ENCODE peak calls at places on chromosome 3, in eight cellular contexts. N is ovary, E is tibial nerve, H is A549, U is stomach, Q is K562, J is H1, S is sigmoid colon. D is an unnamed sample.

GRCh38 chr3:188294823-188295487 is 141.0 kb downstream of the LPP start:
- DNase-seq in N (peak; percentile 52), E (no peak), H (peak; percentile 87), U (peak; percentile 34), Q (no peak), J (no peak), S (no peak), D (no peak)

GRCh38 chr3:86984271-86984670 is 6.7 kb downstream of the VGLL3 start:
- DNase-seq in N (no peak), E (no peak), H (no peak), U (no peak), Q (no peak), J (no peak), S (no peak), D (no peak)

GRCh38 chr3:128878556-128879124 is 780 bp upstream of the ACAD9 start:
- DNase-seq in N (peak; percentile 45), E (no peak), H (no peak), U (no peak), Q (peak; percentile 24), J (no peak), S (peak; percentile 67), D (peak; percentile 38)

GRCh38 chr3:3071136-3071535 is 39.0 kb downstream of the IL5RA start:
- DNase-seq in N (no peak), E (no peak), H (no peak), U (no peak), Q (no peak), J (no peak), S (no peak), D (no peak)

GRCh38 chr3:11568503-11569155 is 75.1 kb downstream of the VGLL4 start:
- DNase-seq in N (peak; percentile 81), E (peak; percentile 62), H (peak; percentile 52), U (no peak), Q (no peak), J (no peak), S (peak; percentile 93), D (peak; percentile 73)

GRCh38 chr3:50604110-50604621 is 7.4 kb downstream of the CISH start:
- DNase-seq in N (no peak), E (no peak), H (no peak), U (no peak), Q (no peak), J (no peak), S (no peak), D (no peak)

GRCh38 chr3:4939276-4939675 is 40.0 kb upstream of the BHLHE40 start:
- DNase-seq in N (no peak), E (no peak), H (no peak), U (no peak), Q (no peak), J (no peak), S (no peak), D (no peak)

GRCh38 chr3:47491777-47492176 is 16.0 kb upstream of the SCAP start:
- DNase-seq in N (no peak), E (no peak), H (no peak), U (no peak), Q (no peak), J (no peak), S (peak; percentile 10), D (no peak)

GRCh38 chr3:73805435-73805834 is 180.7 kb upstream of the PDZRN3 start:
- DNase-seq in N (peak; percentile 32), E (peak; percentile 65), H (no peak), U (no peak), Q (no peak), J (no peak), S (peak; percentile 88), D (no peak)

GRCh38 chr3:37494206-37494605 is 319.8 kb upstream of the LRRFIP2 start:
- DNase-seq in N (no peak), E (no peak), H (no peak), U (no peak), Q (no peak), J (no peak), S (no peak), D (no peak)

GRCh38 chr3:149134560-149134959 is 5.1 kb downstream of the HPS3 start:
- DNase-seq in N (no peak), E (no peak), H (no peak), U (no peak), Q (no peak), J (no peak), S (no peak), D (no peak)
- TF ChIP-seq EP300 in N (no peak), E (no peak), H (no peak), U (no peak), Q (no peak), J (no peak), S (no peak), D (no peak)

GRCh38 chr3:133295199-133295901 is 104.5 kb upstream of the BFSP2 start:
- DNase-seq in N (no peak), E (no peak), H (no peak), U (no peak), Q (no peak), J (no peak), S (no peak), D (no peak)
- H3K27ac ChIP-seq in N (no peak overlapping the region), E (no peak overlapping the region), H (no peak overlapping the region), U (no peak overlapping the region), Q (no peak overlapping the region), J (no peak overlapping the region), S (no peak overlapping the region), D (no peak overlapping the region)

DNA sequence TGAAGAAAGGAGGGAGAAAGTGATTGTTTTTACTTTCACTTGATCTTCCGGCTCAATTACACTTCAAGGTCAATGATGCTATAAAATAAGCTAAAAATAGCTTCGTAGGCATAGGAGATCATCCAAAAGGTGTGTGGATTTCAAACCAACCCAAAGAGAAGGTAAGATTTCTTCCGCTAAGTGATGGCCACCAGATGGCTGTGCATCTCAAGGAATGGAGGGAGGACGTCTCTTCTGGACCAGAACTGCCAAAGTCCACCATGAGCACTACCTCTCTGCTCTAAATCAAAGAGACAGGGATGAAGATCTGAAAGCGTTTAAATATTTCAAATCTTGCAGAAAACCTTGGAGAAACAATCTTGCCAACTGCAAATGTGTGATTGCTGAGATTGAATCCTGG is 199.1 kb upstream of the ZPLD1 start:
- DNase-seq in N (no peak), E (no peak), H (peak; percentile 10), U (no peak), Q (no peak), J (no peak), S (no peak), D (no peak)
- TF ChIP-seq CTCF in N (no peak), E (no peak), H (peak; percentile 34), U (no peak), Q (no peak), J (peak; percentile 68), S (peak; percentile 32), D (no peak)

GRCh38 chr3:100384735-100385134 is 16.2 kb downstream of the TOMM70 start:
- DNase-seq in N (no peak), E (no peak), H (no peak), U (no peak), Q (no peak), J (no peak), S (no peak), D (no peak)
- TF ChIP-seq EP300 in N (no peak), E (no peak), H (no peak), U (no peak), Q (no peak), J (no peak), S (no peak), D (no peak)

GRCh38 chr3:49018707-49019006 is 277 bp upstream of the DALRD3 start:
- DNase-seq in N (no peak), E (no peak), H (no peak), U (no peak), Q (no peak), J (no peak), S (no peak), D (no peak)
- H3K27ac ChIP-seq in N (peak overlapping the region; percentile 61), E (peak overlapping the region; percentile 85), H (peak overlapping the region; percentile 93), U (peak overlapping the region; percentile 89), Q (peak overlapping the region; percentile 99), J (no peak overlapping the region), S (peak overlapping the region; percentile 82), D (peak overlapping the region; percentile 80)